ENCODE peak calls at places on chromosomes 12 and 14, in six cellular contexts. One of them, this sample, is unnamed. For H3K36me3, the result is how much of the 10 kb centered on the place peaks cover.

GRCh38 chr12:26246483-26247164 is 51.3 kb downstream of the SSPN start:
- DNase-seq in CD8-positive, alpha-beta T cell: no peak
- DNase-seq in neuronal stem cell: no peak
- DNase-seq in keratinocyte: peak
- DNase-seq in heart right ventricle: no peak
- DNase-seq in transverse colon: peak
- DNase-seq in this sample: no peak

GRCh38 chr14:101112351-101113107 is 209.0 kb upstream of the RTL1 start:
- DNase-seq in CD8-positive, alpha-beta T cell: no peak
- DNase-seq in neuronal stem cell: no peak
- DNase-seq in keratinocyte: no peak
- DNase-seq in heart right ventricle: no peak
- DNase-seq in transverse colon: no peak
- DNase-seq in this sample: no peak

GRCh38 chr12:92002673-92003382 is 142.8 kb downstream of the BTG1 start:
- DNase-seq in CD8-positive, alpha-beta T cell: no peak
- DNase-seq in neuronal stem cell: no peak
- DNase-seq in keratinocyte: no peak
- DNase-seq in heart right ventricle: no peak
- DNase-seq in transverse colon: no peak
- DNase-seq in this sample: no peak

GRCh38 chr14:32711103-32711680 is 227.5 kb upstream of the NPAS3 start:
- DNase-seq in CD8-positive, alpha-beta T cell: no peak
- DNase-seq in neuronal stem cell: peak
- DNase-seq in keratinocyte: no peak
- DNase-seq in heart right ventricle: peak
- DNase-seq in transverse colon: no peak
- DNase-seq in this sample: no peak

GRCh38 chr12:121803861-121804416 is at the start of gene SETD1B:
- DNase-seq in CD8-positive, alpha-beta T cell: peak
- DNase-seq in neuronal stem cell: no peak
- DNase-seq in keratinocyte: no peak
- DNase-seq in heart right ventricle: peak
- DNase-seq in transverse colon: peak
- DNase-seq in this sample: peak

GRCh38 chr12:47032644-47033043 is 46.8 kb upstream of the PCED1B start:
- DNase-seq in CD8-positive, alpha-beta T cell: peak
- DNase-seq in neuronal stem cell: no peak
- DNase-seq in keratinocyte: no peak
- DNase-seq in heart right ventricle: peak
- DNase-seq in transverse colon: no peak
- DNase-seq in this sample: no peak

GRCh38 chr12:62866451-62867082 is 68.4 kb downstream of the PPM1H start:
- DNase-seq in CD8-positive, alpha-beta T cell: no peak
- DNase-seq in neuronal stem cell: no peak
- DNase-seq in keratinocyte: no peak
- DNase-seq in heart right ventricle: no peak
- DNase-seq in transverse colon: no peak
- DNase-seq in this sample: no peak

GRCh38 chr14:41718477-41719166 is 111.9 kb downstream of the LRFN5 start:
- DNase-seq in CD8-positive, alpha-beta T cell: no peak
- DNase-seq in neuronal stem cell: no peak
- DNase-seq in keratinocyte: no peak
- DNase-seq in heart right ventricle: no peak
- DNase-seq in transverse colon: no peak
- DNase-seq in this sample: no peak

GRCh38 chr14:38042356-38042755 is 165.3 kb upstream of the SSTR1 start:
- DNase-seq in CD8-positive, alpha-beta T cell: no peak
- DNase-seq in neuronal stem cell: no peak
- DNase-seq in keratinocyte: no peak
- DNase-seq in heart right ventricle: no peak
- DNase-seq in transverse colon: no peak
- DNase-seq in this sample: no peak

GRCh38 chr12:10301103-10301502 is 6.6 kb upstream of the KLRD1 start:
- DNase-seq in CD8-positive, alpha-beta T cell: peak
- DNase-seq in neuronal stem cell: no peak
- DNase-seq in keratinocyte: no peak
- DNase-seq in heart right ventricle: no peak
- DNase-seq in transverse colon: no peak
- DNase-seq in this sample: no peak

GRCh38 chr12:26001530-26001929 is 43.0 kb downstream of the RASSF8 start:
- DNase-seq in CD8-positive, alpha-beta T cell: no peak
- DNase-seq in neuronal stem cell: no peak
- DNase-seq in keratinocyte: no peak
- DNase-seq in heart right ventricle: no peak
- DNase-seq in transverse colon: no peak
- DNase-seq in this sample: no peak

GRCh38 chr12:9344540-9344939 is 136.3 kb upstream of the PZP start:
- DNase-seq in CD8-positive, alpha-beta T cell: no peak
- DNase-seq in neuronal stem cell: no peak
- DNase-seq in keratinocyte: no peak
- DNase-seq in heart right ventricle: no peak
- DNase-seq in transverse colon: no peak
- DNase-seq in this sample: no peak

GRCh38 chr12:124392991-124393790 is 98.3 kb downstream of the RFLNA start:
- DNase-seq in CD8-positive, alpha-beta T cell: no peak
- DNase-seq in neuronal stem cell: no peak
- DNase-seq in keratinocyte: no peak
- DNase-seq in heart right ventricle: peak
- DNase-seq in transverse colon: peak
- DNase-seq in this sample: no peak

GRCh38 chr14:55245657-55246268 is 25.5 kb upstream of the FBXO34 start:
- DNase-seq in CD8-positive, alpha-beta T cell: peak
- DNase-seq in neuronal stem cell: no peak
- DNase-seq in keratinocyte: no peak
- DNase-seq in heart right ventricle: no peak
- DNase-seq in transverse colon: peak
- DNase-seq in this sample: no peak

DNA sequence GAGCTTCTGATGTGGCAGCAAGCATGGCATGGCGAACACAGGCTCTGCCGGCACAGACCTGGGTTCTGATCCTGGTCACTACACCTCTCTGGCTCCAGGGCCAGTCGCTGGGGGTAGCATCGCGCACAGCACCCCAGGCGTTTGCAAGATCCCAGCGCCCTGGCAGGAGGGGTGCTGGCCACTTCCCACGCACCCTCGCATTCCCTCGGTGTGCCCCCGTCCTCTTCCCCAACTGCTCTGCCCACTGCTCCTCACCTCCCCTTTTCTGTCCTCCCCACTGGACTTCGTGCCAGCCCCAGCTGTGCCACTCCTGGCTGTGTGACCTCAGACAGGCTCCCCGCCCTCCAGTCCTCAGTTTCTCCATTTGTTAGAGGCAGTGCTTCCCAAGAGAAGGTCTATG is 2.8 kb downstream of the CDK2AP1 start:
- DNase-seq in CD8-positive, alpha-beta T cell: no peak
- DNase-seq in neuronal stem cell: no peak
- DNase-seq in keratinocyte: no peak
- DNase-seq in heart right ventricle: no peak
- DNase-seq in transverse colon: no peak
- DNase-seq in this sample: no peak
- H3K4me3 ChIP-seq in CD8-positive, alpha-beta T cell: peak
- H3K4me3 ChIP-seq in neuronal stem cell: peak
- H3K4me3 ChIP-seq in keratinocyte: no peak
- H3K4me3 ChIP-seq in heart right ventricle: no peak
- H3K4me3 ChIP-seq in transverse colon: no peak
- H3K4me3 ChIP-seq in this sample: no peak

GRCh38 chr12:108127654-108128053 is 1.4 kb upstream of the WSCD2 start:
- DNase-seq in CD8-positive, alpha-beta T cell: no peak
- DNase-seq in neuronal stem cell: no peak
- DNase-seq in keratinocyte: no peak
- DNase-seq in heart right ventricle: no peak
- DNase-seq in transverse colon: no peak
- DNase-seq in this sample: no peak
- H3K36me3 ChIP-seq in CD8-positive, alpha-beta T cell: under half
- H3K36me3 ChIP-seq in neuronal stem cell: under half
- H3K36me3 ChIP-seq in keratinocyte: under half
- H3K36me3 ChIP-seq in heart right ventricle: under half
- H3K36me3 ChIP-seq in transverse colon: under half
- H3K36me3 ChIP-seq in this sample: under half

DNA sequence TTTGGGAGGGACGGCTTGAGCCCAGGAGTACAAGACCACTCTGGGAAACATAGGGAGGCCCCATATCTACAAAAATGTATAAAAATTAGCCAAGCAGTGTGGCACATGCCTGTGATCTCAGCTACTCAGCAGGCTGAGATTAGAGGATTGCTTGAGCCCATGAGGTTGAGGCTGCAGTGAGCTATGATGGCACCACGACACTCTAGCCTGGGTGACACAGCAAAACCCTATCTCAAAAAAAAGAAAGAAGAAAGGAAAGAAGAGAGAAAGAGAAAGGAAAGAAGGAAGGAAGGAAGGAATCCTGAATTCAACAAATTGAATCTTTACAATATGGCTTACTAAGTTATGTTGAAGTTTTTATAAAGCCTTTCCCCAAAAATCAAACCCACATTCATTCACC is 2.1 kb downstream of the KIF21A start:
- DNase-seq in CD8-positive, alpha-beta T cell: no peak
- DNase-seq in neuronal stem cell: no peak
- DNase-seq in keratinocyte: no peak
- DNase-seq in heart right ventricle: no peak
- DNase-seq in transverse colon: no peak
- DNase-seq in this sample: no peak
- H3K4me3 ChIP-seq in CD8-positive, alpha-beta T cell: no peak
- H3K4me3 ChIP-seq in neuronal stem cell: peak
- H3K4me3 ChIP-seq in keratinocyte: no peak
- H3K4me3 ChIP-seq in heart right ventricle: no peak
- H3K4me3 ChIP-seq in transverse colon: no peak
- H3K4me3 ChIP-seq in this sample: peak

GRCh38 chr12:53055471-53056266 is 5.8 kb downstream of the TNS2 start:
- DNase-seq in CD8-positive, alpha-beta T cell: no peak
- DNase-seq in neuronal stem cell: no peak
- DNase-seq in keratinocyte: no peak
- DNase-seq in heart right ventricle: no peak
- DNase-seq in transverse colon: peak
- DNase-seq in this sample: no peak

GRCh38 chr12:53054112-53054878 is 4.4 kb downstream of the TNS2 start:
- DNase-seq in CD8-positive, alpha-beta T cell: peak
- DNase-seq in neuronal stem cell: peak
- DNase-seq in keratinocyte: peak
- DNase-seq in heart right ventricle: peak
- DNase-seq in transverse colon: peak
- DNase-seq in this sample: peak

GRCh38 chr12:53057816-53058500 is 8.1 kb downstream of the TNS2 start:
- DNase-seq in CD8-positive, alpha-beta T cell: no peak
- DNase-seq in neuronal stem cell: no peak
- DNase-seq in keratinocyte: no peak
- DNase-seq in heart right ventricle: no peak
- DNase-seq in transverse colon: no peak
- DNase-seq in this sample: no peak

GRCh38 chr12:53056901-53057300 is 7.0 kb downstream of the TNS2 start:
- DNase-seq in CD8-positive, alpha-beta T cell: no peak
- DNase-seq in neuronal stem cell: no peak
- DNase-seq in keratinocyte: no peak
- DNase-seq in heart right ventricle: no peak
- DNase-seq in transverse colon: peak
- DNase-seq in this sample: no peak

GRCh38 chr12:53056296-53056695 is 6.4 kb downstream of the TNS2 start:
- DNase-seq in CD8-positive, alpha-beta T cell: no peak
- DNase-seq in neuronal stem cell: no peak
- DNase-seq in keratinocyte: no peak
- DNase-seq in heart right ventricle: no peak
- DNase-seq in transverse colon: peak
- DNase-seq in this sample: no peak
- H3K36me3 ChIP-seq in CD8-positive, alpha-beta T cell: under half
- H3K36me3 ChIP-seq in neuronal stem cell: under half
- H3K36me3 ChIP-seq in keratinocyte: under half
- H3K36me3 ChIP-seq in heart right ventricle: half or more
- H3K36me3 ChIP-seq in transverse colon: under half
- H3K36me3 ChIP-seq in this sample: under half

DNA sequence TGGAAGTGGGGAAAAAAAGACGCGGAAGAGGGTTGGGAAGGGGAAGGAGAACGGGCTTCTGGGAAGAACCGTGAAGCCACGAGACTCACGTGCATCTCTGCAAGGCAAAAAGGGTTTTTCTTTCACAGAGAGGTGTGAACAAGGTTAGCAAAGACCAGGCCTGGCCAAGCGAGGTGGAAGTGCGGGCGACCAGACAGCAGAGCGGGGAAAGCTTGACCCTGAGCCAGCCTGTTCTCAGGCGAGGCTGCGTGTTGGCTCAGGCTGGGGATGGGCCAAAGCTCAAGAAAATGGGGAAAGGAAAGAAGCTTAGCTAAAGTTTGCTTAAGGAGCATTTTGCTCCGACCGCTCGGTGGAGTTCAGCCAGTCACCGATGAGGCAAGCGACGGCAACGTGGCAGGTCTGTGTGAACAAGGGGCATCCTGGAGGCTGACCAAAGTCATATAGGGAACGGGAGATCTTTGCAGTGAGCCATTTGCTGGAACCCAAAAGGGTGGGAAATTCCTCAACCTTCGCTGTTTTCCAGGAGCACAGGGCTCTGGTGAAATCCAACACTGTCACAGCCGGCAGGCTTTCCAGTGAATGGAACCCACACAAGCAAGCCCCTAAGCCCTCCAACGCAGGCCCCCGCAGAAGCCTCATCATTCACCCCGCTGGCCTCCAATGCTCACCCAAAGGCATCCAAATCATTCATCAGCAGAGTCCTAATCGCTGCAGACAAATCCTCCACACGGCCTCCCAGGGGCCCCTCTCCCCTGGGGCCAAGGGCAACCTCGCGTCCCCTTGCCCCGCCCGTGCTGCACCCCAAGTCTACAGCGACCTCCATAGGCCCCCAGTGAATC is 793 bp downstream of the ZNF605 start:
- DNase-seq in CD8-positive, alpha-beta T cell: no peak
- DNase-seq in neuronal stem cell: peak
- DNase-seq in keratinocyte: no peak
- DNase-seq in heart right ventricle: peak
- DNase-seq in transverse colon: peak
- DNase-seq in this sample: peak
- H3K4me3 ChIP-seq in CD8-positive, alpha-beta T cell: peak
- H3K4me3 ChIP-seq in neuronal stem cell: peak
- H3K4me3 ChIP-seq in keratinocyte: peak
- H3K4me3 ChIP-seq in heart right ventricle: peak
- H3K4me3 ChIP-seq in transverse colon: peak
- H3K4me3 ChIP-seq in this sample: peak

GRCh38 chr12:79294590-79294989 is 396.2 kb downstream of the PAWR start:
- DNase-seq in CD8-positive, alpha-beta T cell: no peak
- DNase-seq in neuronal stem cell: no peak
- DNase-seq in keratinocyte: no peak
- DNase-seq in heart right ventricle: no peak
- DNase-seq in transverse colon: no peak
- DNase-seq in this sample: no peak

GRCh38 chr12:79295572-79295971 is 395.2 kb downstream of the PAWR start:
- DNase-seq in CD8-positive, alpha-beta T cell: no peak
- DNase-seq in neuronal stem cell: no peak
- DNase-seq in keratinocyte: no peak
- DNase-seq in heart right ventricle: no peak
- DNase-seq in transverse colon: no peak
- DNase-seq in this sample: no peak

GRCh38 chr12:79296128-79296527 is 394.6 kb downstream of the PAWR start:
- DNase-seq in CD8-positive, alpha-beta T cell: no peak
- DNase-seq in neuronal stem cell: no peak
- DNase-seq in keratinocyte: no peak
- DNase-seq in heart right ventricle: no peak
- DNase-seq in transverse colon: no peak
- DNase-seq in this sample: no peak

GRCh38 chr12:79298511-79298910 is 392.3 kb downstream of the PAWR start:
- DNase-seq in CD8-positive, alpha-beta T cell: no peak
- DNase-seq in neuronal stem cell: no peak
- DNase-seq in keratinocyte: no peak
- DNase-seq in heart right ventricle: no peak
- DNase-seq in transverse colon: no peak
- DNase-seq in this sample: no peak

GRCh38 chr12:79296871-79297270 is 393.9 kb downstream of the PAWR start:
- DNase-seq in CD8-positive, alpha-beta T cell: no peak
- DNase-seq in neuronal stem cell: no peak
- DNase-seq in keratinocyte: no peak
- DNase-seq in heart right ventricle: no peak
- DNase-seq in transverse colon: no peak
- DNase-seq in this sample: no peak
- H3K36me3 ChIP-seq in CD8-positive, alpha-beta T cell: under half
- H3K36me3 ChIP-seq in neuronal stem cell: under half
- H3K36me3 ChIP-seq in keratinocyte: under half
- H3K36me3 ChIP-seq in heart right ventricle: under half
- H3K36me3 ChIP-seq in transverse colon: under half
- H3K36me3 ChIP-seq in this sample: under half